ENCODE peak calls at places on chromosomes 3 and 15, in five cellular contexts. One of them, this sample, is unnamed.

GRCh38 chr3:72625616-72626337 is 222.5 kb downstream of the SHQ1 start:
- DNase-seq in lung: no peak
- DNase-seq in GM23338: no peak
- DNase-seq in A549: peak; percentile 35
- DNase-seq in fibroblast of lung: peak; percentile 30
- DNase-seq in this sample: peak; percentile 100

GRCh38 chr3:170331143-170331542 is 26.4 kb upstream of the SKIL start:
- DNase-seq in lung: no peak
- DNase-seq in GM23338: no peak
- DNase-seq in A549: no peak
- DNase-seq in fibroblast of lung: peak; percentile 23
- DNase-seq in this sample: no peak

GRCh38 chr3:190458040-190458439 is 8.3 kb upstream of the TMEM207 start:
- DNase-seq in lung: no peak
- DNase-seq in GM23338: peak; percentile 45
- DNase-seq in A549: no peak
- DNase-seq in fibroblast of lung: peak; percentile 8
- DNase-seq in this sample: peak; percentile 2

GRCh38 chr15:26674467-26674866 is 98.4 kb downstream of the GABRB3 start:
- DNase-seq in lung: no peak
- DNase-seq in GM23338: no peak
- DNase-seq in A549: no peak
- DNase-seq in fibroblast of lung: no peak
- DNase-seq in this sample: no peak

GRCh38 chr3:10337323-10338163 is 16.6 kb upstream of the SEC13 start:
- DNase-seq in lung: no peak
- DNase-seq in GM23338: no peak
- DNase-seq in A549: no peak
- DNase-seq in fibroblast of lung: no peak
- DNase-seq in this sample: no peak

GRCh38 chr15:80031841-80032240 is 27.6 kb upstream of the ZFAND6 start:
- DNase-seq in lung: no peak
- DNase-seq in GM23338: no peak
- DNase-seq in A549: no peak
- DNase-seq in fibroblast of lung: no peak
- DNase-seq in this sample: peak; percentile 26

GRCh38 chr3:50226888-50227389 is 9.1 kb upstream of the GNAI2 start:
- DNase-seq in lung: no peak
- DNase-seq in GM23338: no peak
- DNase-seq in A549: peak; percentile 49
- DNase-seq in fibroblast of lung: peak; percentile 49
- DNase-seq in this sample: peak; percentile 59

GRCh38 chr3:183701744-183702143 is 4.1 kb downstream of the YEATS2 start:
- DNase-seq in lung: no peak
- DNase-seq in GM23338: peak; percentile 26
- DNase-seq in A549: no peak
- DNase-seq in fibroblast of lung: no peak
- DNase-seq in this sample: no peak

GRCh38 chr3:184239221-184239620 is 9.5 kb downstream of the ALG3 start:
- DNase-seq in lung: no peak
- DNase-seq in GM23338: no peak
- DNase-seq in A549: no peak
- DNase-seq in fibroblast of lung: no peak
- DNase-seq in this sample: no peak

GRCh38 chr3:165607221-165607620 is 230.0 kb downstream of the BCHE start:
- DNase-seq in lung: no peak
- DNase-seq in GM23338: no peak
- DNase-seq in A549: no peak
- DNase-seq in fibroblast of lung: no peak
- DNase-seq in this sample: no peak

GRCh38 chr3:144746631-144747030 is 775.0 kb downstream of the DIPK2A start:
- DNase-seq in lung: no peak
- DNase-seq in GM23338: no peak
- DNase-seq in A549: no peak
- DNase-seq in fibroblast of lung: no peak
- DNase-seq in this sample: no peak

GRCh38 chr3:98655666-98656065 is 62.3 kb upstream of the CPOX start:
- DNase-seq in lung: no peak
- DNase-seq in GM23338: no peak
- DNase-seq in A549: no peak
- DNase-seq in fibroblast of lung: peak; percentile 65
- DNase-seq in this sample: no peak

GRCh38 chr3:98662699-98663098 is 69.3 kb upstream of the CPOX start:
- DNase-seq in lung: no peak
- DNase-seq in GM23338: no peak
- DNase-seq in A549: no peak
- DNase-seq in fibroblast of lung: no peak
- DNase-seq in this sample: no peak

GRCh38 chr3:98651766-98652077 is 58.3 kb upstream of the CPOX start:
- DNase-seq in lung: no peak
- DNase-seq in GM23338: no peak
- DNase-seq in A549: no peak
- DNase-seq in fibroblast of lung: no peak
- DNase-seq in this sample: no peak

GRCh38 chr3:98657429-98657828 is 64.0 kb upstream of the CPOX start:
- DNase-seq in lung: peak; percentile 52
- DNase-seq in GM23338: peak; percentile 82
- DNase-seq in A549: peak; percentile 8
- DNase-seq in fibroblast of lung: peak; percentile 1
- DNase-seq in this sample: no peak
- TF ChIP-seq CTCF in lung: peak; percentile 32
- TF ChIP-seq CTCF in GM23338: peak; percentile 89
- TF ChIP-seq CTCF in A549: peak; percentile 37
- TF ChIP-seq CTCF in fibroblast of lung: peak; percentile 23
- TF ChIP-seq CTCF in this sample: no peak

GRCh38 chr3:140922634-140923033 is 19.0 kb upstream of the SLC25A36 start:
- DNase-seq in lung: no peak
- DNase-seq in GM23338: peak; percentile 70
- DNase-seq in A549: peak; percentile 30
- DNase-seq in fibroblast of lung: no peak
- DNase-seq in this sample: no peak
- TF ChIP-seq CTCF in lung: no peak
- TF ChIP-seq CTCF in GM23338: peak; percentile 59
- TF ChIP-seq CTCF in A549: peak; percentile 43
- TF ChIP-seq CTCF in fibroblast of lung: peak; percentile 61
- TF ChIP-seq CTCF in this sample: peak; percentile 31

DNA sequence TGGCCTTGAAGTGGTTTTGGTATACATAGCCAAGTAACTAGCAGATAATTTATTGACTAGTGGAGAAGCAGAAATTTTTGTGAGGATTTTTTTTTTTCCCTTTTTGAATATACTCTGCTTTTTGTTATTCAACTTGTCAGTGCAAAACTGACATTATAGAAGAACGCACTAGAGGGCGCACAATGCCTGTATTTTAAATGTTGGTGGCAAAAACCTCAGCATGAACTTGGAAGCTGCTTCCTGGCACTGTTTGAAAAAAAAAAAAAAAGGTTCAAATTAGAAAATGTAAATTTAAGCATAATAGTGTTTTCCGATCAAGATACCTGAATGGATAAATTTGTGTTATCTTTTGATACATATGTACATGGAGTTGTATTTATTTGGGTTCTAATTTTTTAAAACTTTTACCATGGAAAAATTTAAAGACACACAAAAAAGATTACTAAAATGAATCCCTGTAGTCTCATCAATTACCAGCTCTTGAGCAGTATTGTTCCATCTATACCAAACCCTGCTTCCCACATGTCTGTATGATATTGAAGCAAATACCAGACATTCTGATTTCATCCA is 56.0 kb downstream of the SLC25A26 start:
- DNase-seq in lung: peak; percentile 57
- DNase-seq in GM23338: peak; percentile 84
- DNase-seq in A549: peak; percentile 4
- DNase-seq in fibroblast of lung: peak; percentile 63
- DNase-seq in this sample: peak; percentile 68
- TF ChIP-seq CTCF in lung: peak; percentile 64
- TF ChIP-seq CTCF in GM23338: peak; percentile 75
- TF ChIP-seq CTCF in A549: peak; percentile 70
- TF ChIP-seq CTCF in fibroblast of lung: peak; percentile 55
- TF ChIP-seq CTCF in this sample: peak; percentile 56

GRCh38 chr3:102531686-102532085 is 96.9 kb downstream of the ZPLD1 start:
- DNase-seq in lung: no peak
- DNase-seq in GM23338: no peak
- DNase-seq in A549: no peak
- DNase-seq in fibroblast of lung: peak; percentile 16
- DNase-seq in this sample: no peak

GRCh38 chr3:102537122-102537521 is 102.3 kb downstream of the ZPLD1 start:
- DNase-seq in lung: no peak
- DNase-seq in GM23338: no peak
- DNase-seq in A549: no peak
- DNase-seq in fibroblast of lung: no peak
- DNase-seq in this sample: no peak

GRCh38 chr3:102532901-102533300 is 98.1 kb downstream of the ZPLD1 start:
- DNase-seq in lung: no peak
- DNase-seq in GM23338: no peak
- DNase-seq in A549: no peak
- DNase-seq in fibroblast of lung: peak; percentile 20
- DNase-seq in this sample: no peak

GRCh38 chr3:102533784-102534183 is 99.0 kb downstream of the ZPLD1 start:
- DNase-seq in lung: no peak
- DNase-seq in GM23338: no peak
- DNase-seq in A549: no peak
- DNase-seq in fibroblast of lung: no peak
- DNase-seq in this sample: no peak

DNA sequence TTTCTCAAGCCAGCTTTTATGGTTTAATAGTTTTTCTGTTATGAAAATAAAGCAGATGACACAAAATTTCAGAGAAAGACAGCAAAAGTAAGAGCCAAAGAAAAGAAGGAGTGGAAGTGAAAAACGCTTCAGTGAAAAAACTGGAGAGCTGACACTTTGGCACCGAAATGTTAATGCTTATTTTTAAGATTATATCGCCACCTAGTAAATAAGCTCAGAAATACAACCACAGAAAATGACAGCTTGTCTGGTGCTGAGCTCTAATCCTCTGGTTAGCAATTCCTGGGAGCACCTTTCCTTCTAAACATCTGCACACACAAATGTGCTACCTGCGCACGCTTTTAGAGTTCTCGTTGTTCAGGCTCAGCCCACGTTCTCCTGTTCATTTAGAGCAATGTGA is 101.7 kb downstream of the ZPLD1 start:
- DNase-seq in lung: no peak
- DNase-seq in GM23338: peak; percentile 64
- DNase-seq in A549: peak; percentile 15
- DNase-seq in fibroblast of lung: peak; percentile 22
- DNase-seq in this sample: peak; percentile 55
- TF ChIP-seq CTCF in lung: peak; percentile 25
- TF ChIP-seq CTCF in GM23338: peak; percentile 51
- TF ChIP-seq CTCF in A549: peak; percentile 73
- TF ChIP-seq CTCF in fibroblast of lung: peak; percentile 52
- TF ChIP-seq CTCF in this sample: peak; percentile 48

GRCh38 chr15:39195988-39196486 is 384.8 kb upstream of the THBS1 start:
- DNase-seq in lung: no peak
- DNase-seq in GM23338: no peak
- DNase-seq in A549: peak; percentile 43
- DNase-seq in fibroblast of lung: peak; percentile 92
- DNase-seq in this sample: peak; percentile 99

GRCh38 chr15:39194431-39194830 is 386.4 kb upstream of the THBS1 start:
- DNase-seq in lung: no peak
- DNase-seq in GM23338: no peak
- DNase-seq in A549: no peak
- DNase-seq in fibroblast of lung: peak; percentile 83
- DNase-seq in this sample: peak; percentile 75

GRCh38 chr15:39200586-39200985 is 380.3 kb upstream of the THBS1 start:
- DNase-seq in lung: no peak
- DNase-seq in GM23338: peak; percentile 24
- DNase-seq in A549: no peak
- DNase-seq in fibroblast of lung: no peak
- DNase-seq in this sample: no peak

GRCh38 chr15:39199076-39199475 is 381.8 kb upstream of the THBS1 start:
- DNase-seq in lung: no peak
- DNase-seq in GM23338: no peak
- DNase-seq in A549: no peak
- DNase-seq in fibroblast of lung: no peak
- DNase-seq in this sample: no peak

GRCh38 chr15:39198044-39198625 is 382.7 kb upstream of the THBS1 start:
- DNase-seq in lung: no peak
- DNase-seq in GM23338: no peak
- DNase-seq in A549: no peak
- DNase-seq in fibroblast of lung: no peak
- DNase-seq in this sample: peak; percentile 49
- TF ChIP-seq CTCF in lung: no peak
- TF ChIP-seq CTCF in GM23338: no peak
- TF ChIP-seq CTCF in A549: no peak
- TF ChIP-seq CTCF in fibroblast of lung: no peak
- TF ChIP-seq CTCF in this sample: no peak

DNA sequence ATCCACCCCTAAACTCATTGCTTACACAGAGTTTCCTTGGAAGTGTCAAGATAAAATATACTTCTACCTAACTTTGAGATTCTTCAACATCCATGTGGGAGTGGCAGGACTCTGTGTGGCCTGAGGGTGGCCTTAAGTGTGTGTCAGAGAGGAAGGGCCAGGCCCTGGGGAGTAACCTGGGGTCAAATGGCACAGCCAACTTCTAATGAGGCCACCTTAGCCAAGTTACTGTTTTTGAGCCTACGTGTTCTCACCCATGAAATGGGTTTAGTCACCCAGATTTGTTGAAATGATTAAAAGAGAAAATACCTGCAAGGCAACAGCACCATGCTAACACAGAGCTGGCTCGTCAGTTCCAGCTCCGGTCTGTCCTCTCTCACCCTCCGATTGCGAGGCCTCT is 28.5 kb upstream of the UBE2Q2 start:
- DNase-seq in lung: no peak
- DNase-seq in GM23338: no peak
- DNase-seq in A549: no peak
- DNase-seq in fibroblast of lung: no peak
- DNase-seq in this sample: no peak
- TF ChIP-seq CTCF in lung: no peak
- TF ChIP-seq CTCF in GM23338: no peak
- TF ChIP-seq CTCF in A549: no peak
- TF ChIP-seq CTCF in fibroblast of lung: no peak
- TF ChIP-seq CTCF in this sample: no peak